ENCODE peak calls at places on chromosomes 2 and 18, in nine cellular contexts. F is CMK; G is GM13976; A is epithelial cell of esophagus; R is activated CD8-positive, alpha-beta memory T cell treated with anti-CD3 and anti-CD28 coated beads, Interleukin-2, amount 50 U/mL, for 48 hours; U is LoVo; S is T-cell; L is activated T-helper 1 cell treated with anti-CD3 and anti-CD28 coated beads, Interleukin-2, amount 50 U/mL, for 16 hours; P is mammary epithelial cell. N is an unnamed sample.

GRCh38 chr2:28691774-28692281 is 59.8 kb upstream of the PPP1CB start:
- DNase-seq in F (no peak), G (no peak), A (no peak), R (no peak), U (peak), S (no peak), L (no peak), P (no peak), N (peak)

GRCh38 chr2:54483426-54483825 is 27.3 kb downstream of the SPTBN1 start:
- DNase-seq in F (no peak), G (no peak), A (peak), R (no peak), U (peak), S (no peak), L (no peak), P (peak), N (peak)

GRCh38 chr2:170929686-170930050 is 615 bp downstream of the GORASP2 start:
- DNase-seq in F (no peak), G (peak), A (peak), R (peak), U (peak), S (peak), L (peak), P (peak), N (peak)

GRCh38 chr2:9908639-9909038 is 42.9 kb upstream of the GRHL1 start:
- DNase-seq in F (no peak), G (no peak), A (peak), R (no peak), U (no peak), S (no peak), L (no peak), P (no peak), N (no peak)

GRCh38 chr2:130183500-130184373 is 1.7 kb downstream of the MZT2B start:
- DNase-seq in F (no peak), G (no peak), A (no peak), R (no peak), U (no peak), S (no peak), L (no peak), P (no peak), N (peak)

GRCh38 chr2:31219131-31219969 is 2.0 kb upstream of the CAPN14 start:
- DNase-seq in F (no peak), G (peak), A (peak), R (no peak), U (no peak), S (no peak), L (no peak), P (no peak), N (no peak)

GRCh38 chr2:182638652-182639051 is 77.4 kb upstream of the DNAJC10 start:
- DNase-seq in F (no peak), G (no peak), A (no peak), R (no peak), U (no peak), S (no peak), L (no peak), P (no peak), N (no peak)

GRCh38 chr2:163778045-163778753 is 42.4 kb upstream of the FIGN start:
- DNase-seq in F (no peak), G (no peak), A (peak), R (no peak), U (peak), S (no peak), L (no peak), P (peak), N (peak)

GRCh38 chr2:1493361-1494126 is 80.3 kb downstream of the TPO start:
- DNase-seq in F (no peak), G (no peak), A (no peak), R (peak), U (peak), S (no peak), L (no peak), P (no peak), N (no peak)

GRCh38 chr2:143778981-143779380 is 649.8 kb downstream of the ARHGAP15 start:
- DNase-seq in F (no peak), G (no peak), A (peak), R (no peak), U (no peak), S (no peak), L (no peak), P (peak), N (peak)

GRCh38 chr2:199883474-199884212 is 27.4 kb upstream of the C2orf69 start:
- DNase-seq in F (no peak), G (no peak), A (no peak), R (no peak), U (no peak), S (no peak), L (no peak), P (no peak), N (no peak)

GRCh38 chr2:68190991-68191731 is 33.5 kb downstream of the PNO1 start:
- DNase-seq in F (no peak), G (no peak), A (peak), R (no peak), U (peak), S (no peak), L (no peak), P (peak), N (peak)

GRCh38 chr2:121480826-121481225 is 49.9 kb upstream of the RNU4ATAC start:
- DNase-seq in F (no peak), G (no peak), A (peak), R (no peak), U (no peak), S (no peak), L (no peak), P (peak), N (peak)

GRCh38 chr2:235852528-235852920 is 315.7 kb downstream of the GBX2 start:
- DNase-seq in F (no peak), G (no peak), A (no peak), R (no peak), U (no peak), S (no peak), L (no peak), P (no peak), N (no peak)

GRCh38 chr18:46220116-46220515 is 115.9 kb downstream of the HAUS1 start:
- DNase-seq in F (no peak), G (no peak), A (peak), R (no peak), U (no peak), S (no peak), L (no peak), P (peak), N (peak)